ENCODE peak calls at places on chromosomes 3 and 15, in four cellular contexts. One of them, this sample, is unnamed.

GRCh38 chr3:86867990-86868389 is 123.0 kb downstream of the VGLL3 start:
- DNase-seq in CD8-positive, alpha-beta memory T cell: no peak
- DNase-seq in posterior cingulate gyrus: no peak
- DNase-seq in HFF-Myc: no peak
- DNase-seq in this sample: no peak

GRCh38 chr3:171257251-171258179 is 202.7 kb downstream of the TNIK start:
- DNase-seq in HFF-Myc: no peak
- DNase-seq in CD8-positive, alpha-beta memory T cell: no peak
- DNase-seq in posterior cingulate gyrus: no peak
- DNase-seq in this sample: no peak

GRCh38 chr15:65323071-65323511 is 18.6 kb downstream of the RNU5B-1 start:
- DNase-seq in posterior cingulate gyrus: no peak
- DNase-seq in CD8-positive, alpha-beta memory T cell: no peak
- DNase-seq in HFF-Myc: peak; percentile 19
- DNase-seq in this sample: no peak

GRCh38 chr3:188335656-188336055 is 181.7 kb downstream of the LPP start:
- DNase-seq in CD8-positive, alpha-beta memory T cell: no peak
- DNase-seq in HFF-Myc: no peak
- DNase-seq in posterior cingulate gyrus: no peak
- DNase-seq in this sample: no peak

GRCh38 chr3:120348065-120348980 is 831 bp downstream of the LRRC58 start:
- DNase-seq in posterior cingulate gyrus: no peak
- DNase-seq in HFF-Myc: no peak
- DNase-seq in CD8-positive, alpha-beta memory T cell: peak; percentile 72
- DNase-seq in this sample: no peak

GRCh38 chr15:32119694-32120330 is 89.5 kb downstream of the CHRNA7 start:
- DNase-seq in HFF-Myc: no peak
- DNase-seq in CD8-positive, alpha-beta memory T cell: no peak
- DNase-seq in posterior cingulate gyrus: no peak
- DNase-seq in this sample: no peak

GRCh38 chr3:20038679-20039078 is 1.6 kb upstream of the KAT2B start:
- DNase-seq in CD8-positive, alpha-beta memory T cell: no peak
- DNase-seq in HFF-Myc: no peak
- DNase-seq in posterior cingulate gyrus: no peak
- DNase-seq in this sample: no peak

GRCh38 chr3:194562986-194563385 is 70.2 kb downstream of the TMEM44 start:
- DNase-seq in CD8-positive, alpha-beta memory T cell: no peak
- DNase-seq in HFF-Myc: no peak
- DNase-seq in posterior cingulate gyrus: no peak
- DNase-seq in this sample: no peak

GRCh38 chr3:78734048-78734637 is 1033.7 kb downstream of the ROBO1 start:
- DNase-seq in CD8-positive, alpha-beta memory T cell: no peak
- DNase-seq in HFF-Myc: peak; percentile 63
- DNase-seq in posterior cingulate gyrus: no peak
- DNase-seq in this sample: no peak

GRCh38 chr3:177905173-177905894 is 630.9 kb upstream of the KCNMB2 start:
- DNase-seq in CD8-positive, alpha-beta memory T cell: no peak
- DNase-seq in HFF-Myc: peak; percentile 54
- DNase-seq in posterior cingulate gyrus: no peak
- DNase-seq in this sample: no peak

GRCh38 chr3:141111364-141112150 is 60.4 kb downstream of the SPSB4 start:
- DNase-seq in posterior cingulate gyrus: no peak
- DNase-seq in CD8-positive, alpha-beta memory T cell: no peak
- DNase-seq in HFF-Myc: no peak
- DNase-seq in this sample: no peak

GRCh38 chr3:194640829-194641228 is 7.6 kb upstream of the TMEM44 start:
- DNase-seq in posterior cingulate gyrus: no peak
- DNase-seq in HFF-Myc: no peak
- DNase-seq in CD8-positive, alpha-beta memory T cell: no peak
- DNase-seq in this sample: no peak

GRCh38 chr15:64681424-64682024 is 93.9 kb downstream of the RBPMS2 start:
- DNase-seq in CD8-positive, alpha-beta memory T cell: no peak
- DNase-seq in HFF-Myc: peak; percentile 38
- DNase-seq in posterior cingulate gyrus: no peak
- DNase-seq in this sample: peak; percentile 65

GRCh38 chr3:8576841-8577553 is 67.6 kb downstream of the SSUH2 start:
- DNase-seq in CD8-positive, alpha-beta memory T cell: no peak
- DNase-seq in posterior cingulate gyrus: no peak
- DNase-seq in HFF-Myc: no peak
- DNase-seq in this sample: no peak

GRCh38 chr3:167067844-167068161 is 312.3 kb downstream of the ZBBX start:
- DNase-seq in HFF-Myc: no peak
- DNase-seq in posterior cingulate gyrus: no peak
- DNase-seq in CD8-positive, alpha-beta memory T cell: no peak
- DNase-seq in this sample: no peak

GRCh38 chr15:69797051-69797595 is 300.6 kb downstream of the TLE3 start:
- DNase-seq in posterior cingulate gyrus: no peak
- DNase-seq in CD8-positive, alpha-beta memory T cell: no peak
- DNase-seq in HFF-Myc: no peak
- DNase-seq in this sample: no peak

This sample was measured in pancreas.